ENCODE peak calls at places on chromosome 15, in five cellular contexts. A, O, I, S and F are unnamed samples.

GRCh38 chr15:69595009-69595825 is 142.6 kb downstream of the RPLP1 start:
- DNase-seq in A (no peak), O (no peak), I (no peak), S (no peak), F (peak)

GRCh38 chr15:76866008-76866407 is 39.1 kb downstream of the SCAPER start:
- DNase-seq in A (no peak), O (no peak), I (no peak), S (no peak), F (no peak)

GRCh38 chr15:100383302-100384107 is 41.7 kb upstream of the ADAMTS17 start:
- DNase-seq in A (peak), O (peak), I (no peak), S (no peak), F (peak)

GRCh38 chr15:68400066-68400456 is 31.9 kb downstream of the ITGA11 start:
- DNase-seq in A (no peak), O (no peak), I (no peak), S (no peak), F (no peak)

GRCh38 chr15:42153874-42154575 is 2.4 kb downstream of the PLA2G4F start:
- DNase-seq in A (no peak), O (no peak), I (no peak), S (no peak), F (no peak)

GRCh38 chr15:30030350-30030749 is 52.4 kb upstream of the GOLGA8J start:
- DNase-seq in A (no peak), O (no peak), I (no peak), S (no peak), F (no peak)

GRCh38 chr15:66858423-66859207 is 156.6 kb downstream of the SMAD6 start:
- DNase-seq in A (no peak), O (no peak), I (no peak), S (no peak), F (no peak)

GRCh38 chr15:71559098-71559497 is 251.3 kb upstream of the NR2E3 start:
- DNase-seq in A (no peak), O (no peak), I (no peak), S (no peak), F (no peak)

GRCh38 chr15:76135516-76135915 is 75.7 kb downstream of the TMEM266 start:
- DNase-seq in A (no peak), O (no peak), I (no peak), S (no peak), F (no peak)

GRCh38 chr15:28267727-28268126 is 54.3 kb downstream of the HERC2 start:
- DNase-seq in A (no peak), O (no peak), I (no peak), S (no peak), F (no peak)

GRCh38 chr15:67504061-67504460 is 16.9 kb upstream of the C15orf61 start:
- DNase-seq in A (no peak), O (no peak), I (no peak), S (no peak), F (no peak)

GRCh38 chr15:85398822-85399221 is 18.4 kb downstream of the AKAP13 start:
- DNase-seq in A (no peak), O (no peak), I (no peak), S (no peak), F (no peak)

GRCh38 chr15:47331796-47332480 is 385.4 kb upstream of the SEMA6D start:
- DNase-seq in A (no peak), O (peak), I (no peak), S (no peak), F (no peak)

GRCh38 chr15:64883997-64884511 is 27.6 kb upstream of the ANKDD1A start:
- DNase-seq in A (peak), O (peak), I (peak), S (peak), F (peak)

GRCh38 chr15:90358124-90359033 is 6.3 kb downstream of the ZNF774 start:
- DNase-seq in A (no peak), O (peak), I (no peak), S (no peak), F (no peak)

GRCh38 chr15:48645558-48646330 is at the start of gene FBN1:
- DNase-seq in A (no peak), O (peak), I (peak), S (no peak), F (peak)

GRCh38 chr15:37098468-37099320 is 1.7 kb downstream of the MEIS2 start:
- DNase-seq in A (peak), O (peak), I (no peak), S (no peak), F (no peak)

GRCh38 chr15:78810377-78811123 is 714 bp downstream of the ADAMTS7 start:
- DNase-seq in A (no peak), O (peak), I (no peak), S (no peak), F (no peak)

GRCh38 chr15:70056091-70056680 is 41.5 kb downstream of the TLE3 start:
- DNase-seq in A (no peak), O (no peak), I (no peak), S (no peak), F (no peak)

GRCh38 chr15:38991126-38991525 is 426.5 kb upstream of the RASGRP1 start:
- DNase-seq in A (no peak), O (peak), I (no peak), S (peak), F (peak)

GRCh38 chr15:97443101-97443500 is 517.4 kb upstream of the ARRDC4 start:
- DNase-seq in A (no peak), O (no peak), I (no peak), S (no peak), F (no peak)

GRCh38 chr15:33461671-33462070 is 150.9 kb downstream of the RYR3 start:
- DNase-seq in A (no peak), O (no peak), I (no peak), S (no peak), F (no peak)

GRCh38 chr15:88657326-88658069 is 18.7 kb downstream of the ISG20 start:
- DNase-seq in A (no peak), O (peak), I (no peak), S (peak), F (no peak)

GRCh38 chr15:97036301-97036700 is 705.8 kb downstream of the NR2F2 start:
- DNase-seq in A (no peak), O (no peak), I (no peak), S (no peak), F (no peak)

GRCh38 chr15:79673416-79674123 is 223.2 kb downstream of the MTHFS start:
- DNase-seq in A (peak), O (no peak), I (peak), S (no peak), F (peak)

GRCh38 chr15:78179286-78179840 is 30.2 kb downstream of the IDH3A start:
- DNase-seq in A (no peak), O (no peak), I (no peak), S (no peak), F (no peak)

GRCh38 chr15:82647045-82647834 is at the start of gene CPEB1:
- DNase-seq in A (no peak), O (peak), I (peak), S (peak), F (peak)

GRCh38 chr15:35455201-35455600 is 90.8 kb downstream of the DPH6 start:
- DNase-seq in A (no peak), O (no peak), I (no peak), S (no peak), F (no peak)

GRCh38 chr15:61069369-61070075 is 159.6 kb downstream of the RORA start:
- DNase-seq in A (no peak), O (no peak), I (no peak), S (no peak), F (no peak)

GRCh38 chr15:69718916-69719315 is 266.3 kb downstream of the RPLP1 start:
- DNase-seq in A (peak), O (no peak), I (no peak), S (no peak), F (peak)

GRCh38 chr15:62059818-62060115 is 480 bp downstream of the VPS13C start:
- DNase-seq in A (peak), O (peak), I (peak), S (no peak), F (peak)

GRCh38 chr15:100112636-100113305 is 229.0 kb downstream of the ADAMTS17 start:
- DNase-seq in A (no peak), O (no peak), I (no peak), S (no peak), F (no peak)

GRCh38 chr15:85485956-85486567 is 105.7 kb downstream of the AKAP13 start:
- DNase-seq in A (peak), O (peak), I (peak), S (peak), F (peak)

GRCh38 chr15:54681578-54681977 is 515.2 kb downstream of the RSL24D1 start:
- DNase-seq in A (peak), O (no peak), I (no peak), S (no peak), F (peak)

GRCh38 chr15:51887887-51888592 is 58.6 kb downstream of the TMOD3 start:
- DNase-seq in A (no peak), O (no peak), I (no peak), S (no peak), F (no peak)

GRCh38 chr15:67547836-67548531 is 5.5 kb downstream of the MAP2K5 start:
- DNase-seq in A (no peak), O (no peak), I (no peak), S (no peak), F (no peak)

GRCh38 chr15:64804619-64805018 is 20.8 kb downstream of the PIF1 start:
- DNase-seq in A (no peak), O (no peak), I (no peak), S (no peak), F (no peak)

GRCh38 chr15:87577336-87577735 is 679.2 kb downstream of the NTRK3 start:
- DNase-seq in A (no peak), O (no peak), I (no peak), S (no peak), F (no peak)